ENCODE peak calls at places on chromosomes 11 and 22, in six cellular contexts. C is fibroblast of pulmonary artery, T is HCT116, L is foreskin fibroblast, U is colonic mucosa, N is suprapubic skin. H is an unnamed sample.

GRCh38 chr11:69156673-69157155 is 979 bp downstream of the SMIM38 start:
- DNase-seq in C (peak), T (no peak), L (no peak), U (no peak), N (no peak), H (no peak)

GRCh38 chr11:46100670-46101069 is 20.6 kb downstream of the PHF21A start:
- DNase-seq in C (no peak), T (no peak), L (no peak), U (no peak), N (no peak), H (peak)

GRCh38 chr11:117217141-117217609 is 14.7 kb downstream of the PCSK7 start:
- DNase-seq in C (peak), T (no peak), L (no peak), U (no peak), N (no peak), H (no peak)

GRCh38 chr11:36271794-36272409 is 17.3 kb downstream of the COMMD9 start:
- DNase-seq in C (no peak), T (no peak), L (no peak), U (no peak), N (no peak), H (no peak)

GRCh38 chr11:19995131-19995530 is 165.1 kb downstream of the DBX1 start:
- DNase-seq in C (peak), T (peak), L (peak), U (no peak), N (no peak), H (no peak)

GRCh38 chr11:31340903-31341572 is 28.5 kb downstream of the DCDC1 start:
- DNase-seq in C (peak), T (peak), L (peak), U (peak), N (no peak), H (peak)

GRCh38 chr11:124754309-124754708 is 2.3 kb upstream of the VSIG2 start:
- DNase-seq in C (no peak), T (no peak), L (peak), U (no peak), N (no peak), H (no peak)

GRCh38 chr11:118911880-118912741 is 13.6 kb downstream of the BCL9L start:
- DNase-seq in C (peak), T (peak), L (peak), U (peak), N (no peak), H (peak)

GRCh38 chr11:17389205-17389956 is 922 bp upstream of the KCNJ11 start:
- DNase-seq in C (peak), T (peak), L (no peak), U (peak), N (no peak), H (peak)

GRCh38 chr11:69022268-69022667 is 9.2 kb upstream of the MRGPRF start:
- DNase-seq in C (no peak), T (no peak), L (no peak), U (no peak), N (no peak), H (no peak)

GRCh38 chr11:86761978-86762377 is 38.4 kb upstream of the PRSS23 start:
- DNase-seq in C (peak), T (no peak), L (no peak), U (no peak), N (no peak), H (no peak)

GRCh38 chr11:2276999-2277328 is 6.6 kb upstream of the ASCL2 start:
- DNase-seq in C (no peak), T (no peak), L (no peak), U (peak), N (no peak), H (no peak)

GRCh38 chr11:11135820-11136476 is 217.1 kb downstream of the CSNK2A3 start:
- DNase-seq in C (no peak), T (no peak), L (no peak), U (no peak), N (no peak), H (no peak)

GRCh38 chr11:64763804-64764611 is 4.2 kb upstream of the PYGM start:
- DNase-seq in C (no peak), T (no peak), L (no peak), U (no peak), N (no peak), H (no peak)

GRCh38 chr22:37428649-37429586 is 1.6 kb upstream of the ELFN2 start:
- DNase-seq in C (peak), T (peak), L (no peak), U (peak), N (no peak), H (peak)

GRCh38 chr22:32932176-32932575 is 126.0 kb downstream of the SYN3 start:
- DNase-seq in C (peak), T (no peak), L (peak), U (no peak), N (no peak), H (no peak)

GRCh38 chr11:115548878-115549528 is 44.8 kb upstream of the CADM1 start:
- DNase-seq in C (no peak), T (no peak), L (no peak), U (peak), N (no peak), H (no peak)

GRCh38 chr22:17513612-17514011 is 49.7 kb upstream of the SLC25A18 start:
- DNase-seq in C (no peak), T (no peak), L (no peak), U (no peak), N (no peak), H (no peak)

DNA sequence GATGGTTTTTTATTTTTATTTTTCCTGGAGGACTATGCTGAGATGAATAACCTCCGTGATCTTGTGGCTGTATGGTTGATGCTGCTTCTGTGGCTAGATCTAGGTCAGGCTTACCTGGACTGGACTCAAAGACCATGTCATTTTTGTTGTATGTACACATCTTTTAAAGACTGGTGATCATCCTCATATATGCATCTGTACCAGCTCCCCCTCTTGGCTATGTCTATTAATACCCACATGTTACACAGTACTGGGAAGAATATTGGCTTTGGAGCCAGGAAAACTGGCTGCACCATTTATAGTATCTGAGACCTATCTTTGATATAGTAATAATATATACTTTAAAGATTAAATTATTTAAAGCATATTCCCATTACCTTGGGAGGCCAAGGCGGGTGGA is 18.4 kb upstream of the PITPNB start:
- DNase-seq in C (no peak), T (no peak), L (no peak), U (no peak), N (no peak), H (no peak)
- TF ChIP-seq CTCF in C (peak), T (no peak), L (no peak), U (no peak), N (no peak), H (no peak)

GRCh38 chr11:67316882-67317364 is 13.6 kb downstream of the SSH3 start:
- DNase-seq in C (peak), T (peak), L (peak), U (no peak), N (no peak), H (no peak)
- H3K4me3 ChIP-seq in C (peak), T (peak), L (peak), U (peak), N (peak), H (peak)

GRCh38 chr22:23751441-23751996 is 607 bp upstream of the ZNF70 start:
- DNase-seq in C (no peak), T (no peak), L (no peak), U (peak), N (no peak), H (no peak)
- TF ChIP-seq CTCF in C (no peak), T (no peak), L (no peak), U (no peak), N (no peak), H (no peak)

GRCh38 chr11:62575156-62575555 is 1.5 kb upstream of the EEF1G start:
- DNase-seq in C (no peak), T (no peak), L (no peak), U (peak), N (no peak), H (no peak)

GRCh38 chr11:62573592-62574362 is at the start of gene EEF1G:
- DNase-seq in C (peak), T (peak), L (peak), U (peak), N (peak), H (peak)

GRCh38 chr11:62574363-62575057 is 819 bp upstream of the EEF1G start:
- DNase-seq in C (peak), T (no peak), L (no peak), U (peak), N (no peak), H (peak)

GRCh38 chr11:62577046-62577708 is 3.5 kb upstream of the EEF1G start:
- DNase-seq in C (peak), T (no peak), L (no peak), U (no peak), N (no peak), H (no peak)

DNA sequence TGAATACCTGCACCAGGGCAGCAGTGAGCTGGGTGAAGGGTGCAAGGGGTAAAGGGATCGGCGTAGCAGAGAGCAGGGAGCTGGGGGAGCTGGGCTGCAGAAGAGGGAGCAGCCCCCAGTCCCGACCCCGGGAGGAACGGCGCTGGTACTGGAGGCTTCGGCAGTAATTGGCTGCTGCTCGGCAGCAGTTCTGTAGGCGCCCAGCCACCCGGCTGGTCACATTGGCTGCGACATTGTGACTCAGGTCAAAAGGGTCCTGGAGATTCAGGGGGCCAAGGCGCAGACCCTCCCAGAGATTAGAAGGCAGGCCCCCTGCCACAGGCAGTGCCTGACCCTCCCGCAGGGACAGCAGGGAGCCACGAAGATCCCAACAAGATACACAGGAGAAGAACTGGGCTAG is 2.1 kb upstream of the EEF1G start:
- DNase-seq in C (no peak), T (no peak), L (no peak), U (no peak), N (no peak), H (no peak)
- H3K4me3 ChIP-seq in C (no peak), T (no peak), L (peak), U (no peak), N (peak), H (no peak)